ENCODE peak calls at places on chromosomes 2 and 18, in six cellular contexts. One of them, this sample, is unnamed.

GRCh38 chr2:98487806-98488189 is 43.1 kb downstream of the INPP4A start:
- DNase-seq in body of pancreas: peak; percentile 51
- DNase-seq in mesenchymal stem cell: peak; percentile 37
- DNase-seq in SJSA1: no peak
- DNase-seq in heart right ventricle: no peak
- DNase-seq in mesendoderm: peak; percentile 57
- DNase-seq in this sample: no peak

GRCh38 chr18:75214766-75215515 is 4.3 kb downstream of the TSHZ1 start:
- DNase-seq in body of pancreas: peak; percentile 44
- DNase-seq in mesenchymal stem cell: no peak
- DNase-seq in SJSA1: no peak
- DNase-seq in heart right ventricle: no peak
- DNase-seq in mesendoderm: no peak
- DNase-seq in this sample: no peak

GRCh38 chr18:33116376-33116775 is 324.1 kb downstream of the CCDC178 start:
- DNase-seq in body of pancreas: peak; percentile 69
- DNase-seq in mesenchymal stem cell: no peak
- DNase-seq in SJSA1: no peak
- DNase-seq in heart right ventricle: no peak
- DNase-seq in mesendoderm: no peak
- DNase-seq in this sample: no peak

GRCh38 chr2:144518744-144519596 is 949 bp downstream of the ZEB2 start:
- DNase-seq in body of pancreas: peak; percentile 20
- DNase-seq in mesenchymal stem cell: no peak
- DNase-seq in SJSA1: no peak
- DNase-seq in heart right ventricle: no peak
- DNase-seq in mesendoderm: no peak
- DNase-seq in this sample: no peak

GRCh38 chr2:174334278-174334715 is 457 bp upstream of the SP9 start:
- DNase-seq in body of pancreas: no peak
- DNase-seq in mesenchymal stem cell: peak; percentile 20
- DNase-seq in SJSA1: no peak
- DNase-seq in heart right ventricle: no peak
- DNase-seq in mesendoderm: no peak
- DNase-seq in this sample: no peak

GRCh38 chr2:98502556-98503335 is 58.1 kb downstream of the INPP4A start:
- DNase-seq in body of pancreas: no peak
- DNase-seq in mesenchymal stem cell: peak; percentile 50
- DNase-seq in SJSA1: no peak
- DNase-seq in heart right ventricle: no peak
- DNase-seq in mesendoderm: peak; percentile 92
- DNase-seq in this sample: no peak

GRCh38 chr2:206442854-206443734 is at the start of gene ADAM23:
- DNase-seq in body of pancreas: no peak
- DNase-seq in mesenchymal stem cell: peak; percentile 65
- DNase-seq in SJSA1: no peak
- DNase-seq in heart right ventricle: peak; percentile 53
- DNase-seq in mesendoderm: peak; percentile 80
- DNase-seq in this sample: peak; percentile 97

GRCh38 chr2:218036371-218036770 is 32.7 kb upstream of the RUFY4 start:
- DNase-seq in body of pancreas: no peak
- DNase-seq in mesenchymal stem cell: no peak
- DNase-seq in SJSA1: no peak
- DNase-seq in heart right ventricle: no peak
- DNase-seq in mesendoderm: no peak
- DNase-seq in this sample: no peak

GRCh38 chr18:63421514-63421913 is 762 bp downstream of the VPS4B start:
- DNase-seq in body of pancreas: no peak
- DNase-seq in mesenchymal stem cell: peak; percentile 37
- DNase-seq in SJSA1: no peak
- DNase-seq in heart right ventricle: no peak
- DNase-seq in mesendoderm: no peak
- DNase-seq in this sample: peak; percentile 66

GRCh38 chr2:33777791-33778190 is 178.7 kb upstream of the FAM98A start:
- DNase-seq in body of pancreas: no peak
- DNase-seq in mesenchymal stem cell: no peak
- DNase-seq in SJSA1: no peak
- DNase-seq in heart right ventricle: no peak
- DNase-seq in mesendoderm: no peak
- DNase-seq in this sample: no peak

GRCh38 chr2:84856785-84857184 is 24.1 kb downstream of the TRABD2A start:
- DNase-seq in body of pancreas: no peak
- DNase-seq in mesenchymal stem cell: no peak
- DNase-seq in SJSA1: no peak
- DNase-seq in heart right ventricle: no peak
- DNase-seq in mesendoderm: no peak
- DNase-seq in this sample: no peak

GRCh38 chr2:1455466-1455865 is 42.2 kb downstream of the TPO start:
- DNase-seq in body of pancreas: no peak
- DNase-seq in mesenchymal stem cell: no peak
- DNase-seq in SJSA1: no peak
- DNase-seq in heart right ventricle: peak; percentile 14
- DNase-seq in mesendoderm: no peak
- DNase-seq in this sample: no peak

GRCh38 chr2:109054865-109055264 is 65.8 kb upstream of the EDAR start:
- DNase-seq in body of pancreas: no peak
- DNase-seq in mesenchymal stem cell: no peak
- DNase-seq in SJSA1: no peak
- DNase-seq in heart right ventricle: no peak
- DNase-seq in mesendoderm: no peak
- DNase-seq in this sample: no peak

GRCh38 chr2:21111012-21111411 is 12.8 kb upstream of the TDRD15 start:
- DNase-seq in body of pancreas: no peak
- DNase-seq in mesenchymal stem cell: no peak
- DNase-seq in SJSA1: no peak
- DNase-seq in heart right ventricle: no peak
- DNase-seq in mesendoderm: no peak
- DNase-seq in this sample: no peak

GRCh38 chr2:65429799-65430514 is 2.4 kb downstream of the SPRED2 start:
- DNase-seq in body of pancreas: peak; percentile 30
- DNase-seq in mesenchymal stem cell: peak; percentile 33
- DNase-seq in SJSA1: no peak
- DNase-seq in heart right ventricle: peak; percentile 36
- DNase-seq in mesendoderm: no peak
- DNase-seq in this sample: no peak

GRCh38 chr2:218438601-218439000 is 19.7 kb downstream of the VIL1 start:
- DNase-seq in body of pancreas: no peak
- DNase-seq in mesenchymal stem cell: peak; percentile 22
- DNase-seq in SJSA1: no peak
- DNase-seq in heart right ventricle: no peak
- DNase-seq in mesendoderm: no peak
- DNase-seq in this sample: peak; percentile 19

GRCh38 chr2:217994776-217995274 is 8.0 kb downstream of the TNS1 start:
- DNase-seq in body of pancreas: peak; percentile 81
- DNase-seq in mesenchymal stem cell: peak; percentile 89
- DNase-seq in SJSA1: peak; percentile 73
- DNase-seq in heart right ventricle: no peak
- DNase-seq in mesendoderm: peak; percentile 73
- DNase-seq in this sample: peak; percentile 97

GRCh38 chr2:27442282-27442980 is at the start of gene KRTCAP3:
- DNase-seq in body of pancreas: peak; percentile 87
- DNase-seq in mesenchymal stem cell: peak; percentile 11
- DNase-seq in SJSA1: no peak
- DNase-seq in heart right ventricle: no peak
- DNase-seq in mesendoderm: peak; percentile 94
- DNase-seq in this sample: no peak

GRCh38 chr2:149902104-149902503 is 314.5 kb upstream of the MMADHC start:
- DNase-seq in body of pancreas: no peak
- DNase-seq in mesenchymal stem cell: no peak
- DNase-seq in SJSA1: no peak
- DNase-seq in heart right ventricle: peak; percentile 11
- DNase-seq in mesendoderm: no peak
- DNase-seq in this sample: peak; percentile 46

GRCh38 chr2:166239548-166239947 is 111.7 kb upstream of the SCN1A start:
- DNase-seq in body of pancreas: no peak
- DNase-seq in mesenchymal stem cell: peak; percentile 76
- DNase-seq in SJSA1: peak; percentile 80
- DNase-seq in heart right ventricle: no peak
- DNase-seq in mesendoderm: peak; percentile 49
- DNase-seq in this sample: peak; percentile 87

GRCh38 chr18:55489742-55490055 is 98.3 kb downstream of the TCF4 start:
- DNase-seq in body of pancreas: no peak
- DNase-seq in mesenchymal stem cell: no peak
- DNase-seq in SJSA1: no peak
- DNase-seq in heart right ventricle: no peak
- DNase-seq in mesendoderm: no peak
- DNase-seq in this sample: no peak

GRCh38 chr2:82994186-82994585 is 1464.9 kb downstream of the SUCLG1 start:
- DNase-seq in body of pancreas: no peak
- DNase-seq in mesenchymal stem cell: no peak
- DNase-seq in SJSA1: no peak
- DNase-seq in heart right ventricle: no peak
- DNase-seq in mesendoderm: no peak
- DNase-seq in this sample: no peak

GRCh38 chr2:17543131-17543660 is 2.7 kb downstream of the VSNL1 start:
- DNase-seq in body of pancreas: no peak
- DNase-seq in mesenchymal stem cell: no peak
- DNase-seq in SJSA1: no peak
- DNase-seq in heart right ventricle: no peak
- DNase-seq in mesendoderm: peak; percentile 78
- DNase-seq in this sample: peak; percentile 56

GRCh38 chr2:142879191-142879590 is 1.7 kb downstream of the KYNU start:
- DNase-seq in body of pancreas: no peak
- DNase-seq in mesenchymal stem cell: no peak
- DNase-seq in SJSA1: no peak
- DNase-seq in heart right ventricle: no peak
- DNase-seq in mesendoderm: no peak
- DNase-seq in this sample: no peak

GRCh38 chr2:142876423-142876822 is 1.0 kb upstream of the KYNU start:
- DNase-seq in body of pancreas: no peak
- DNase-seq in mesenchymal stem cell: peak; percentile 26
- DNase-seq in SJSA1: no peak
- DNase-seq in heart right ventricle: no peak
- DNase-seq in mesendoderm: no peak
- DNase-seq in this sample: no peak

GRCh38 chr2:142875642-142876041 is 1.8 kb upstream of the KYNU start:
- DNase-seq in body of pancreas: no peak
- DNase-seq in mesenchymal stem cell: no peak
- DNase-seq in SJSA1: no peak
- DNase-seq in heart right ventricle: no peak
- DNase-seq in mesendoderm: no peak
- DNase-seq in this sample: no peak

GRCh38 chr2:142878061-142878741 is 737 bp downstream of the KYNU start:
- DNase-seq in body of pancreas: no peak
- DNase-seq in mesenchymal stem cell: no peak
- DNase-seq in SJSA1: no peak
- DNase-seq in heart right ventricle: no peak
- DNase-seq in mesendoderm: no peak
- DNase-seq in this sample: no peak

DNA sequence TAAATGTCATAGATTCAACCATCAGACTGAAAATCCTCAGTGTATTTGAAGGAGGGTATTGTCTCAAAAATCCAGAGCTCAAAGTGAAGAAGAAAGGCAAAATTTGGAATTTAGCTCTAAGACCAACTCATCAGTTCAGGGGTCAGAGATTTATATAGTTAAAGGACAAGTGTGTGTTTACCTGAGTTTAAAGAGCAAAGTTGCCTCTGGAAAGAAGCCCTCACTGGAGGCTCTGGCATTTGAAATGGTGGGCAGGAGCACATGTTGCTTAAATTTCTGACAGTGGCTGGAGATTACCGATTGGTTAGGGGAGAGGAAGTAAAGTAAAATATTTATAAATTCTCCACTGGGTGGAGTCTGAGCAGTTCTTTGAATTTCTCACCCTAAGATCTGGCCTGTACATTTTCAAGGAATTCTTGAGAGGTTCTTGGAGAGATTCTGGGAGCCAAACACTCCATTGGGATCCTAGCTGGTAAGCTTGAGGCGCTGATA is at the start of gene KYNU:
- DNase-seq in body of pancreas: no peak
- DNase-seq in mesenchymal stem cell: peak; percentile 28
- DNase-seq in SJSA1: no peak
- DNase-seq in heart right ventricle: no peak
- DNase-seq in mesendoderm: no peak
- DNase-seq in this sample: peak; percentile 46
- H3K27ac ChIP-seq in body of pancreas: no peak within 1 kb of the TSS
- H3K27ac ChIP-seq in mesenchymal stem cell: no peak within 1 kb of the TSS
- H3K27ac ChIP-seq in SJSA1: no peak within 1 kb of the TSS
- H3K27ac ChIP-seq in heart right ventricle: no peak within 1 kb of the TSS
- H3K27ac ChIP-seq in mesendoderm: no peak within 1 kb of the TSS
- H3K27ac ChIP-seq in this sample: no peak within 1 kb of the TSS

GRCh38 chr2:231335591-231335990 is 59.9 kb upstream of the B3GNT7 start:
- DNase-seq in body of pancreas: no peak
- DNase-seq in mesenchymal stem cell: no peak
- DNase-seq in SJSA1: peak; percentile 26
- DNase-seq in heart right ventricle: no peak
- DNase-seq in mesendoderm: no peak
- DNase-seq in this sample: no peak
- H3K4me1 ChIP-seq in body of pancreas: no peaks in the 10 kb centered on the region
- H3K4me1 ChIP-seq in mesenchymal stem cell: peaks cover 7% of the 10 kb centered on the region
- H3K4me1 ChIP-seq in SJSA1: peaks cover 7% of the 10 kb centered on the region
- H3K4me1 ChIP-seq in heart right ventricle: no peaks in the 10 kb centered on the region
- H3K4me1 ChIP-seq in mesendoderm: peaks cover 2% of the 10 kb centered on the region
- H3K4me1 ChIP-seq in this sample: no peaks in the 10 kb centered on the region

DNA sequence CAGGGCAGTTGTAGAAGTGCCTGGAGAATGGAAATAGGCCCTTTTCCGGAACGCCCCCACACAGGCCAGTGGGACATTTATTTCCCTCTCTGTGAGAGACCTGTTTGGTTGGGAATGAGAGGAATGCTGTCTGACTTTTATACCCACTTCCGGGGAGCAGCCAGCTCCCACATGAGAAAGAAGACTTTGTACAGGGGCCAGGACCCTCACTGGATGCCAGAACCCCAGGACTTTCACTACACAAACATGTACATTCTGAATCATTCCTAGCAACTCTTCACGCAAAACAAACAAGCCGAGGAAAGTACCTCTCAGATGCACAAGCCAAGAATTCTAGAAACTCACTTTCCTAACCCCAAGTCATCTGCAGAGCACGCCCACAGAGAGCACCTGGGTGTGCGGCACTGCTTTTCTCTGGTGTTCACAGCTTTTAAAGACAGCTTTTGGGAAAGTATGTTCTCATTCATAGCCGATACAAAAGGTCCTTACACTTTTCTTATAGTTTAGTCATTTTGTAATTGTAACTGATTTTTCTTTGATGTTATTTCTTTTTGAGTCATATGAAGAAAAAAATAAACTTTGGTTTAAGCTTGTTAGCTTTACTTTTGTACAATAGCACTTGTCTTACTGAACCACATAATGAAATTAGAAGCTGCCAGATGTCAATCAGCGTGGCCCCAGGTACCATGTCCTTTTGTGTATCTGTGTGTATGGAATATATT is 856.1 kb upstream of the ID2 start:
- DNase-seq in body of pancreas: peak; percentile 72
- DNase-seq in mesenchymal stem cell: no peak
- DNase-seq in SJSA1: peak; percentile 79
- DNase-seq in heart right ventricle: no peak
- DNase-seq in mesendoderm: no peak
- DNase-seq in this sample: peak; percentile 69
- H3K27ac ChIP-seq in body of pancreas: peak overlapping the region; percentile 72
- H3K27ac ChIP-seq in mesenchymal stem cell: peak overlapping the region; percentile 91
- H3K27ac ChIP-seq in SJSA1: peak overlapping the region; percentile 89
- H3K27ac ChIP-seq in heart right ventricle: no peak overlapping the region
- H3K27ac ChIP-seq in mesendoderm: no peak overlapping the region
- H3K27ac ChIP-seq in this sample: peak overlapping the region; percentile 60

GRCh38 chr2:63052411-63053234 is 2.0 kb downstream of the OTX1 start:
- DNase-seq in body of pancreas: no peak
- DNase-seq in mesenchymal stem cell: peak; percentile 7
- DNase-seq in SJSA1: no peak
- DNase-seq in heart right ventricle: no peak
- DNase-seq in mesendoderm: peak; percentile 18
- DNase-seq in this sample: peak; percentile 74
- H3K4me1 ChIP-seq in body of pancreas: peaks cover 52% of the 10 kb centered on the region
- H3K4me1 ChIP-seq in mesenchymal stem cell: peaks cover 46% of the 10 kb centered on the region
- H3K4me1 ChIP-seq in SJSA1: no peaks in the 10 kb centered on the region
- H3K4me1 ChIP-seq in heart right ventricle: peaks cover 52% of the 10 kb centered on the region
- H3K4me1 ChIP-seq in mesendoderm: peaks cover 9% of the 10 kb centered on the region
- H3K4me1 ChIP-seq in this sample: peaks cover 9% of the 10 kb centered on the region

GRCh38 chr18:292271-292670 is 24.4 kb upstream of the THOC1 start:
- DNase-seq in body of pancreas: no peak
- DNase-seq in mesenchymal stem cell: no peak
- DNase-seq in SJSA1: no peak
- DNase-seq in heart right ventricle: no peak
- DNase-seq in mesendoderm: no peak
- DNase-seq in this sample: no peak
- H3K27ac ChIP-seq in body of pancreas: no peak overlapping the region
- H3K27ac ChIP-seq in mesenchymal stem cell: no peak overlapping the region
- H3K27ac ChIP-seq in SJSA1: no peak overlapping the region
- H3K27ac ChIP-seq in heart right ventricle: no peak overlapping the region
- H3K27ac ChIP-seq in mesendoderm: no peak overlapping the region
- H3K27ac ChIP-seq in this sample: no peak overlapping the region